ENCODE peak calls at places on chromosomes 7 and 10, in eight cellular contexts. F is NCI-H1092 treated with DMSO at 0.1 percent for 48 hours; W is T-cell; E is CD8-positive, alpha-beta memory T cell; Q is prostate gland; T is neuronal stem cell; D is SW480; N is EL. U is an unnamed sample.

GRCh38 chr10:112821042-112821441 is 129.0 kb upstream of the TCF7L2 start:
- DNase-seq in D (no peak), Q (no peak), W (no peak), F (no peak), E (no peak), N (no peak), T (no peak), U (no peak)

GRCh38 chr10:79243211-79244067 is 103.8 kb upstream of the PPIF start:
- DNase-seq in N (peak), T (peak), D (no peak), E (peak), Q (no peak), W (peak), F (peak), U (no peak)

GRCh38 chr7:20403356-20403755 is 72.7 kb downstream of the ITGB8 start:
- DNase-seq in D (no peak), T (no peak), Q (no peak), N (no peak), E (no peak), W (no peak), F (no peak), U (no peak)

GRCh38 chr10:73732931-73733623 is 11.1 kb upstream of the SEC24C start:
- DNase-seq in Q (no peak), E (no peak), F (no peak), T (no peak), W (no peak), D (no peak), N (no peak), U (no peak)

GRCh38 chr7:8185907-8186306 is 76.1 kb downstream of the ICA1 start:
- DNase-seq in T (no peak), F (peak), D (no peak), E (no peak), N (no peak), Q (no peak), W (no peak), U (no peak)

GRCh38 chr7:102313997-102314780 is 27.5 kb downstream of the SH2B2 start:
- DNase-seq in Q (no peak), T (no peak), D (no peak), F (no peak), E (no peak), N (no peak), W (no peak), U (no peak)

GRCh38 chr7:158043461-158044155 is 544.0 kb downstream of the PTPRN2 start:
- DNase-seq in N (no peak), W (no peak), Q (no peak), T (no peak), E (no peak), D (no peak), F (peak), U (no peak)

GRCh38 chr10:119973261-119973660 is 80.7 kb downstream of the SEC23IP start:
- DNase-seq in W (no peak), N (peak), T (no peak), F (no peak), E (no peak), Q (no peak), D (no peak), U (no peak)

GRCh38 chr7:40436761-40437160 is 302.0 kb downstream of the SUGCT start:
- DNase-seq in N (no peak), T (no peak), F (no peak), E (no peak), Q (no peak), D (no peak), W (no peak), U (no peak)